ENCODE peak calls at places on chromosomes 3 and 15, in six cellular contexts. J is gastrocnemius medialis, R is adrenal gland, D is tibial nerve, K is body of pancreas, U is stomach. F is an unnamed sample. For H3K4me1, the result is how much of the 10 kb centered on the place peaks cover.

GRCh38 chr3:187507266-187507665 is 139.1 kb downstream of the RTP4 start:
- DNase-seq in K (no peak), J (no peak), D (no peak), U (no peak), R (no peak), F (no peak)

GRCh38 chr3:69740103-69741021 is 1.1 kb downstream of the MITF start:
- DNase-seq in K (peak), R (peak), J (peak), U (peak), D (no peak), F (peak)

GRCh38 chr15:42511010-42511396 is 15.6 kb downstream of the SNAP23 start:
- DNase-seq in D (no peak), R (no peak), K (no peak), J (no peak), U (no peak), F (no peak)

GRCh38 chr3:33751320-33751719 is 33.3 kb upstream of the CLASP2 start:
- DNase-seq in U (no peak), D (no peak), R (no peak), J (no peak), K (no peak), F (no peak)

GRCh38 chr15:81197255-81197630 is 564 bp downstream of the IL16 start:
- DNase-seq in K (no peak), U (no peak), J (no peak), D (no peak), R (no peak), F (no peak)

GRCh38 chr3:124157000-124157712 is 165.2 kb upstream of the ROPN1 start:
- DNase-seq in J (no peak), U (no peak), K (no peak), R (no peak), D (no peak), F (no peak)

GRCh38 chr15:91769919-91770318 is 83.6 kb upstream of the SLCO3A1 start:
- DNase-seq in D (no peak), J (no peak), R (no peak), U (no peak), K (no peak), F (no peak)

GRCh38 chr3:48553886-48554845 is 2.4 kb downstream of the PFKFB4 start:
- DNase-seq in U (no peak), K (no peak), D (no peak), J (no peak), R (no peak), F (no peak)

GRCh38 chr3:46145147-46145546 is 63.0 kb downstream of the CCR1 start:
- DNase-seq in U (no peak), D (no peak), J (no peak), K (no peak), R (no peak), F (no peak)

GRCh38 chr15:90557651-90558084 is 27.9 kb downstream of the CRTC3 start:
- DNase-seq in U (peak), J (peak), D (peak), K (peak), R (peak), F (no peak)

GRCh38 chr3:72258366-72258765 is 473.4 kb upstream of the PROK2 start:
- DNase-seq in U (no peak), K (no peak), D (no peak), R (no peak), J (no peak), F (no peak)

GRCh38 chr3:133488785-133489367 is 84.6 kb upstream of the CDV3 start:
- DNase-seq in J (no peak), K (peak), R (peak), U (no peak), D (no peak), F (no peak)

GRCh38 chr15:71586463-71586862 is 223.9 kb upstream of the NR2E3 start:
- DNase-seq in D (no peak), J (no peak), R (no peak), U (no peak), K (no peak), F (no peak)

GRCh38 chr3:55006277-55006676 is 78.4 kb upstream of the LRTM1 start:
- DNase-seq in K (no peak), R (no peak), J (no peak), D (no peak), U (no peak), F (no peak)

GRCh38 chr3:9914011-9914410 is 2.9 kb upstream of the IL17RC start:
- DNase-seq in J (no peak), K (no peak), U (peak), R (no peak), D (no peak), F (no peak)

GRCh38 chr3:9916346-9916733 is 558 bp upstream of the IL17RC start:
- DNase-seq in K (peak), J (no peak), U (no peak), D (no peak), R (no peak), F (no peak)

GRCh38 chr3:9916734-9917680 is at the start of gene IL17RC:
- DNase-seq in R (peak), D (peak), U (peak), J (peak), K (peak), F (peak)

GRCh38 chr3:9914559-9915251 is 2.2 kb upstream of the IL17RC start:
- DNase-seq in J (no peak), K (no peak), D (no peak), U (no peak), R (no peak), F (no peak)

GRCh38 chr3:9915252-9916141 is 1.4 kb upstream of the IL17RC start:
- DNase-seq in D (peak), U (peak), K (peak), J (peak), R (peak), F (peak)
- TF ChIP-seq POLR2A in D (peak), U (no peak), K (peak), J (peak), R (peak), F (no peak)

GRCh38 chr15:31262143-31262530 is 64.5 kb upstream of the KLF13 start:
- DNase-seq in J (no peak), U (peak), R (peak), D (no peak), K (no peak), F (no peak)
- H3K4me1 ChIP-seq in J (under half), U (under half), R (under half), D (under half), K (under half), F (under half)

DNA sequence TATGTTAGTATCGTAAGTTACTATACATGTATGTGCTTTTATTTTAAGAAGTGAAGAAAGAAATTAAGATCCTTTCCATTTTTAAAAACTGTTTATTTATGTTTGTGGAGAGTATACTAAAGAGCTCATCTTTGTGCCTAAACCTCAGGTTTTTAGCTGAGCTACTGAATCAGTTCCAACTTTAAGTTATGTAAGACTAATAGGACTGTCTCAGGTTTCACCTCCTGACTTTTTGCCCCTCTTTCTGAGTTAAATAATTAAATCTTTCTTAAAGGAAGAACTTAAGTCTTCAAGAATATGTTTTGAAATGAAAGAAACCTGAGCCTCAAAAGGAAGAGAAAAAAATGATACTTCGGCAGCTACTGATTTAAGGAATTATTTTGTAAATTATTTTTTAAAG is 2.6 kb downstream of the SLMAP start:
- DNase-seq in J (no peak), U (no peak), R (no peak), D (no peak), K (no peak), F (no peak)
- H3K27ac ChIP-seq in J (peak), U (no peak), R (no peak), D (peak), K (no peak), F (no peak)

GRCh38 chr3:149336925-149337324 is 3.5 kb upstream of the TM4SF18 start:
- DNase-seq in K (no peak), D (no peak), R (no peak), U (no peak), J (no peak), F (no peak)

GRCh38 chr3:149343951-149344350 is 10.5 kb upstream of the TM4SF18 start:
- DNase-seq in R (no peak), J (no peak), K (no peak), D (no peak), U (no peak), F (no peak)

GRCh38 chr3:149339931-149340309 is 6.5 kb upstream of the TM4SF18 start:
- DNase-seq in R (peak), D (peak), J (peak), K (peak), U (peak), F (peak)

GRCh38 chr3:149342413-149343340 is 9.2 kb upstream of the TM4SF18 start:
- DNase-seq in R (no peak), D (no peak), J (no peak), U (no peak), K (no peak), F (no peak)

DNA sequence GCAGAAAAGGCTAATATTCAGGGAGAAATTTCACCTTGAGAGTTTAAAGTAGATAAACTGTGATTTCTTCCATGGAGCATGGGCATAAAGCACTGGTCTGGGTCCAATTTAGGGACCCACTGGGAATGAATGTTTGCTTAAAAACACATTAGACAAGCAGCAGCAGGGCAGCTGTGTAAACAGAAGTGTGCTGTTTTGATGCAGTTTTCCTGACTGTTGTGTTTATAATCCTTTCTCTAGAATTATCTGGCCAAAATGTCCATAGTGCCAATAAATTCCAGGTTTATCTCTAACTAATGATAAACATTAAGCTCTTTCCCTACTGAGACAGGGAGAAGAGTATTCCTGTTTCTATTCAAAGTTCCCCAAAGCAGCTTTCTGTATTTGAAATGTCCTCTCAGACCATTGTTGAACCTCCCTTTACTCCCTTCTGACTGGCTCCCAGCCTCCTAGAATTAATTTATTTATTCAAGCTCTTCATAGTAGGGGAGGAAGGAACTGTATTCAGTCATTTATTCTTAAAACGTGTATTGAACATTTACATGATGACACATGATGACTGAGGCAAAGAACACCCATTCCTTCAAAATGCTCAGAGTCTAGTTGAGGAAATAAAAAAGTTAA is 7.0 kb upstream of the TM4SF18 start:
- DNase-seq in K (peak), D (no peak), R (no peak), U (no peak), J (no peak), F (no peak)
- TF ChIP-seq POLR2A in K (no peak), D (no peak), R (no peak), U (no peak), J (no peak), F (no peak)

DNA sequence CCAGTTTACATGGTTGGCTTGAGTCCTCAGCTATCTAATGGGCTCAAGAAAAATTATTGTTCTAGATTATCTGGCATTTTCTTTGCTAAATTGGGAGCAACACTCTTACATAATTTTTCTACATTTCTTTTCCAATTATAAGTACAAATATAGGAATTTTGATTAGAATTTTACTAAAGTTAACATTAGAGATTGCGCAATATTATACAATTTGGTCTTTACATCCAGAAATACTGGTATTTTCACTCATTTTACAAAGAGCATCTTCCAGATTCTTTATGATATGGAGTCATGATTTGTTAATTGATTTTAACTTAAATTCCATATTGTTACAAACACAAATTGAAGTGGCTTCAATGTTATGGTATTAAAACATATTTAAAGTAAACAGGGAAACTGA is 19.7 kb upstream of the GOLGB1 start:
- DNase-seq in K (no peak), U (no peak), R (no peak), D (no peak), J (no peak), F (no peak)
- H3K4me1 ChIP-seq in K (under half), U (under half), R (under half), D (under half), J (under half), F (under half)

DNA sequence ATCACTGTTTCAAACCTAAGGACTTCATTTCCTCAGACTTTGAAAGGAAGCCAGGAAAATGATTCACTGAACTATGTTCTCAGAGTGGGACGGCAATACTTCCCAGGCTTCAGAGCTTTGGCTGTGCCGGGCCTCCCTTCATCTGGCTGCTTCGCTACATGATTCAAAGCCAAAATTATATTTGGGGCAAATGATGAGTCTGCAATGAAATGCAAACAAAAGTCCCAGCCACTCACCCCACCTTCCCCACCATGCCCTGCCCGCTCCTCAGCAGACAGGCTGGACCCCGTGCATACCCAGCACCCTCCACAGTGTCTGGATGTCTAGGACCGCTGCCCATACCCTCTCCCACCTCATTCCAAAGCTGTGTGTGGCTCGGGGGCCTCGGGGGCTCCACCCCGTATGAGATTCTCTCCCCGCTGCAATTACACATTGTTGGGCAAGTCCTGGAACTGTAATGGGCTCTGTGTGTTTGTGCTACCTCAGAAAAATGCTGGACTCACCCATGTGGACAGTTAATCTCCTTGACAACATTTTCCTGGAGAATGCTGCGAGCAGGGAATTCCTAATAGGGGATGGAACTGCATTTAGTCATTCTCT is 32.2 kb downstream of the ATP10A start:
- DNase-seq in U (no peak), D (no peak), J (peak), R (no peak), K (no peak), F (no peak)
- H3K27ac ChIP-seq in U (peak), D (peak), J (peak), R (no peak), K (no peak), F (peak)

GRCh38 chr3:4978966-4979400 is 254 bp upstream of the BHLHE40 start:
- DNase-seq in R (peak), K (peak), J (peak), U (peak), D (peak), F (peak)

GRCh38 chr3:4976109-4976508 is 3.1 kb upstream of the BHLHE40 start:
- DNase-seq in D (no peak), J (peak), U (peak), R (peak), K (peak), F (no peak)

GRCh38 chr3:4977889-4978258 is 1.4 kb upstream of the BHLHE40 start:
- DNase-seq in R (no peak), U (no peak), K (no peak), J (no peak), D (no peak), F (no peak)

GRCh38 chr3:4978259-4978965 is 825 bp upstream of the BHLHE40 start:
- DNase-seq in D (peak), U (peak), J (peak), K (peak), R (peak), F (peak)

DNA sequence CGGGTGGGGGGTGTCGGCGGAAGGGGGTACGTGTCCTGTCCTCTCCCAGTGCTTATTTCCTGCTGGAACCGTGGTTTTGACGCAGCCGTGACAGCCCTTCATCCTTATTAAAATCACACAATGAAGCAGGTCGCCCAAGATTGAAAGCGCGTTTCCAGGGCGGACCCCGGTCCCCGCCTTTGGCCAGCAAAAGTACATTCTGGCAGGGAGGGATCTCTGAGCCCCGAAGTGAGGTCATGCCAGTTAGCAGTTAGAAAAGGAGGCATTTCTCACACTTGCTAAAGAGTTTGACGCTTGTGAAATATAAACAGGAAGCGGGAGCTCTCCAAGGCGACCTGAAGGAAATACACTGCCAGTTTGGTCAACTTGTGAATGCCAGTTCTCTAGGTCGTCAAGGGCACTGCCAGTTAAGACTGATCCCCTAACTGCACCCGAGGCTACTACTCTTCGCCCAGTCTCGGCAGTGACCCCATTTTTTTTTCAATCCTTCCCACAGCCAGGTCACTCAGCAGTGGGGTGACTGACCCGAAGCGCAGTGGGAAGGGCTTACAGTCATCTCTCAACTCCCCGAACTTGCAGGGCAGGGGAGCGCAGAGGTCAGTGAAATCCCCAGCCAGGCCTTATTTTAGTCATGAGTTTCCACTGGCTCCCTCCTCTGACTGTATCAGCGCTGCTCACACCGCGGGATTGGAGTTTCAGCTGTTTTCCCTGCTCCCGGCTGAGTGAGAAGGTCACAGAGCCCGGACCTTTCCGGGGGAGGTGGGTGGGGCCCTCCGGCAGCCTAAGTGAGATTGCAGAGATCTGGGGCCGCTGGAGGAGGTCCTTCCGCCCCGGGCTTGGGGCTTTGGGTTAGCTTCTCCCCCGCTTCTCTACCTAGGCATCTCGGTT is 2.0 kb upstream of the BHLHE40 start:
- DNase-seq in R (peak), K (peak), D (peak), J (peak), U (peak), F (peak)
- TF ChIP-seq POLR2A in R (peak), K (peak), D (no peak), J (peak), U (no peak), F (peak)

GRCh38 chr15:51077565-51078153 is 17.0 kb downstream of the TNFAIP8L3 start:
- DNase-seq in K (peak), D (peak), R (peak), J (peak), U (peak), F (peak)
- H3K4me1 ChIP-seq in K (under half), D (under half), R (under half), J (under half), U (under half), F (under half)

DNA sequence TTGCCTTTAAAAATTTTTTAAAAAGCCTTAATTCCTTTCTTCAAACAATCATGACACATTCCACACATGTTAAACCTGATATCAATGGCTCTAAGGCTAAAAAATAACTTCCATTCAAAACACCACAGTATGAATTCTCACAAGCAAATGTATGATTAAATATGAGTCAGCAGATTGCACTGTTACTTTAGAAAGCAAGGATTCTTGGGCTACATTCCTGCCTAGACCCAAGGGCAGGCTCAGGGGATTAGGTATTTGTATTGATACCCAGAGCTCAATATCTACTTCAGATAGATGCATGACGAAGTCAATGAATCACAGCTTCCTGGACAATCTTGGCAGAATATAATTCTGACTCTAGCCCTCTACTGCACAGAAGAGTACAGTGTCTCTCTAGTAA is 65.7 kb downstream of the RARB start:
- DNase-seq in U (no peak), R (no peak), D (no peak), J (no peak), K (no peak), F (no peak)
- H3K27ac ChIP-seq in U (no peak), R (no peak), D (no peak), J (no peak), K (no peak), F (no peak)

GRCh38 chr15:66504563-66505429 is at the start of the genes RPL4 and ZWILCH:
- DNase-seq in R (peak), D (peak), K (peak), U (peak), J (peak), F (peak)
- TF ChIP-seq POLR2A in R (peak), D (peak), K (peak), U (no peak), J (peak), F (peak)

F was measured in upper lobe of left lung.